ENCODE peak calls at places on chromosomes 3 and 15, in seven cellular contexts. Y, O, L, D, G, X and K are unnamed samples.

GRCh38 chr3:171753665-171754408 is 56.4 kb downstream of the PLD1 start:
- DNase-seq in Y (peak), O (peak), L (no peak), D (no peak), G (peak), X (no peak), K (no peak)

GRCh38 chr3:37729119-37729518 is 132.6 kb upstream of the CTDSPL start:
- DNase-seq in Y (peak), O (no peak), L (peak), D (no peak), G (no peak), X (no peak), K (no peak)

GRCh38 chr3:66196633-66197032 is 24.2 kb upstream of the SLC25A26 start:
- DNase-seq in Y (no peak), O (no peak), L (peak), D (no peak), G (no peak), X (no peak), K (no peak)

GRCh38 chr15:101070502-101071273 is 151.5 kb downstream of the LRRK1 start:
- DNase-seq in Y (peak), O (no peak), L (peak), D (no peak), G (peak), X (no peak), K (no peak)

GRCh38 chr15:51350723-51351122 is 9.3 kb downstream of the GLDN start:
- DNase-seq in Y (no peak), O (no peak), L (no peak), D (no peak), G (no peak), X (no peak), K (no peak)

GRCh38 chr3:150286390-150287147 is 121.5 kb upstream of the TSC22D2 start:
- DNase-seq in Y (peak), O (no peak), L (peak), D (no peak), G (peak), X (peak), K (peak)

GRCh38 chr15:46260937-46261336 is 626.1 kb downstream of the SQOR start:
- DNase-seq in Y (no peak), O (no peak), L (peak), D (no peak), G (no peak), X (no peak), K (peak)

GRCh38 chr3:13209334-13209733 is 136.1 kb upstream of the IQSEC1 start:
- DNase-seq in Y (no peak), O (no peak), L (no peak), D (no peak), G (no peak), X (no peak), K (no peak)

GRCh38 chr3:11560746-11561145 is 83.0 kb downstream of the VGLL4 start:
- DNase-seq in Y (peak), O (no peak), L (no peak), D (no peak), G (no peak), X (no peak), K (no peak)

GRCh38 chr3:115004201-115005140 is 142.6 kb downstream of the ZBTB20 start:
- DNase-seq in Y (no peak), O (no peak), L (no peak), D (no peak), G (no peak), X (no peak), K (no peak)

GRCh38 chr15:75648156-75649000 is 666 bp downstream of the SNX33 start:
- DNase-seq in Y (peak), O (no peak), L (peak), D (peak), G (peak), X (peak), K (peak)

GRCh38 chr3:40741729-40742128 is 217.0 kb downstream of the ZNF621 start:
- DNase-seq in Y (peak), O (no peak), L (peak), D (no peak), G (no peak), X (no peak), K (no peak)

GRCh38 chr3:96700322-96701315 is 113.8 kb upstream of the EPHA6 start:
- DNase-seq in Y (no peak), O (no peak), L (no peak), D (no peak), G (no peak), X (no peak), K (no peak)

GRCh38 chr3:98528474-98529346 is 3.1 kb upstream of the GPR15 start:
- DNase-seq in Y (no peak), O (no peak), L (no peak), D (no peak), G (no peak), X (no peak), K (no peak)

GRCh38 chr3:132781922-132782321 is 59.7 kb upstream of the NPHP3 start:
- DNase-seq in Y (no peak), O (no peak), L (no peak), D (no peak), G (no peak), X (no peak), K (no peak)

GRCh38 chr3:195715134-195715533 is 5.6 kb upstream of the MUC20 start:
- DNase-seq in Y (no peak), O (no peak), L (no peak), D (no peak), G (no peak), X (no peak), K (no peak)

GRCh38 chr15:36888018-36888992 is 212.0 kb downstream of the MEIS2 start:
- DNase-seq in Y (no peak), O (no peak), L (no peak), D (no peak), G (peak), X (peak), K (peak)

GRCh38 chr3:122974764-122975162 is 52.8 kb downstream of the SEMA5B start:
- DNase-seq in Y (peak), O (no peak), L (peak), D (peak), G (peak), X (no peak), K (no peak)

GRCh38 chr15:73369073-73369694 is 426 bp upstream of the HCN4 start:
- DNase-seq in Y (no peak), O (no peak), L (no peak), D (no peak), G (no peak), X (no peak), K (no peak)

GRCh38 chr15:82571722-82572222 is 31.5 kb upstream of the RPS17 start:
- DNase-seq in Y (peak), O (no peak), L (peak), D (peak), G (peak), X (peak), K (peak)

GRCh38 chr3:38713121-38713520 is 63.6 kb upstream of the SCN5A start:
- DNase-seq in Y (no peak), O (no peak), L (no peak), D (no peak), G (no peak), X (no peak), K (no peak)